ENCODE peak calls at places on chromosomes 7 and 10, in four cellular contexts. B, J, V and L are unnamed samples.
A peak's percentile ranks its signal among the peaks of the same experiment; 100 is the strongest.

GRCh38 chr7:134892963-134893362 is 93.3 kb upstream of the AGBL3 start:
- DNase-seq in V (no peak), B (no peak), J (no peak), L (no peak)

GRCh38 chr7:137994091-137994688 is 7.7 kb downstream of the CREB3L2 start:
- DNase-seq in B (no peak), J (no peak), V (no peak), L (no peak)

GRCh38 chr7:20189852-20190251 is 27.3 kb downstream of the MACC1 start:
- DNase-seq in J (no peak), V (no peak), B (no peak), L (no peak)

GRCh38 chr10:30747633-30748032 is 118.1 kb upstream of the LYZL2 start:
- DNase-seq in B (no peak), V (no peak), J (no peak), L (no peak)

GRCh38 chr10:125808047-125808446 is 15.0 kb downstream of the UROS start:
- DNase-seq in B (no peak), J (no peak), V (no peak), L (no peak)

GRCh38 chr7:123494193-123494796 is 40.1 kb downstream of the IQUB start:
- DNase-seq in V (no peak), J (no peak), B (peak; percentile 40), L (peak; percentile 26)

GRCh38 chr10:34813626-34814227 is 1.4 kb downstream of the PARD3 start:
- DNase-seq in J (peak; percentile 5), B (peak; percentile 29), V (no peak), L (no peak)

GRCh38 chr7:50633414-50633710 is 68.2 kb upstream of the DDC start:
- DNase-seq in B (no peak), V (no peak), J (no peak), L (no peak)

GRCh38 chr7:22921386-22922086 is 92.4 kb downstream of the HYCC1 start:
- DNase-seq in V (no peak), J (no peak), B (no peak), L (no peak)

GRCh38 chr10:94397549-94398370 is 4.6 kb upstream of the TBC1D12 start:
- DNase-seq in B (peak; percentile 9), J (no peak), V (no peak), L (no peak)

GRCh38 chr10:43286076-43286805 is 19.4 kb upstream of the RASGEF1A start:
- DNase-seq in B (no peak), V (no peak), J (no peak), L (no peak)

GRCh38 chr7:73960548-73960947 is 67.4 kb upstream of the ELN start:
- DNase-seq in J (no peak), V (no peak), B (peak; percentile 38), L (no peak)

GRCh38 chr10:78045856-78046255 is 12.2 kb downstream of the RPS24 start:
- DNase-seq in V (no peak), J (no peak), B (no peak), L (no peak)

GRCh38 chr7:138768251-138768650 is 29.5 kb upstream of the TMEM213 start:
- DNase-seq in V (no peak), J (no peak), B (no peak), L (no peak)

DNA sequence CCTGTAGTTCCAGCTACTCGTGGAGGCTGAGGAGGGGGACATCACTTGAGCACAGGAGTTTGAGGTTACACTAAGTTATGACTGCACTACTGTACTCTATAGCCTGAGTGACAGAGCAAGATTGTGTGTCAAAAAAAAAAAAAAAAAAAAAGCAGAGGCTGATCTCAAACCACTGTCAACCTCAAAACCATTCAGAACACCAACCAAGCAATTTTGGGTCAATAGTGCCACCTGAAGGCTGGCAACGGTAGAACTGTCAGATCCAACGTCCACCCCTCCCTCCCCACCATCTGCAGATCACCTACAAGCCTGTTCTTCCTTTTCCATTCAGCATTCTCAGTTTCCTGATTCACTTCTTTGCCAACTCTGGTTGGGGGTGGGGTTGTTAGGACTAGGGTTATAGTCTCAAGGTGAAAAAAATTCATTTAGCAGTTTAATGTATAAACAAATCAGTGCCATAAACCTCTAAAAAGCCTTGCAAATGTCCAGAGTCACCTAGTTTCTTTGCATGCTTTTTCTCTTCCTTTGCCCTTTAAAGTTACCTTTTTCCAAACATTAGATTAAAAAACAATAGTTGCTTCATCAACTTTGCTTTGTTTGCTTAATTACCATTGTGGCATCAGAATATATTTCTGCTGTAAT is 2.6 kb downstream of the MRPS33 start:
- DNase-seq in V (no peak), J (peak; percentile 59), B (peak; percentile 75), L (peak; percentile 37)
- TF ChIP-seq CTCF in V (peak; percentile 58), J (peak; percentile 71), B (peak; percentile 73), L (peak; percentile 66)

GRCh38 chr10:97780991-97781540 is 9.3 kb upstream of the SFRP5 start:
- DNase-seq in B (no peak), J (peak; percentile 31), V (no peak), L (no peak)

GRCh38 chr10:97782455-97783228 is 10.8 kb upstream of the SFRP5 start:
- DNase-seq in B (no peak), V (no peak), J (no peak), L (no peak)

GRCh38 chr10:97779975-97780374 is 8.2 kb upstream of the SFRP5 start:
- DNase-seq in J (no peak), B (no peak), V (no peak), L (no peak)

GRCh38 chr10:97779492-97779891 is 7.7 kb upstream of the SFRP5 start:
- DNase-seq in B (no peak), J (no peak), V (no peak), L (no peak)

DNA sequence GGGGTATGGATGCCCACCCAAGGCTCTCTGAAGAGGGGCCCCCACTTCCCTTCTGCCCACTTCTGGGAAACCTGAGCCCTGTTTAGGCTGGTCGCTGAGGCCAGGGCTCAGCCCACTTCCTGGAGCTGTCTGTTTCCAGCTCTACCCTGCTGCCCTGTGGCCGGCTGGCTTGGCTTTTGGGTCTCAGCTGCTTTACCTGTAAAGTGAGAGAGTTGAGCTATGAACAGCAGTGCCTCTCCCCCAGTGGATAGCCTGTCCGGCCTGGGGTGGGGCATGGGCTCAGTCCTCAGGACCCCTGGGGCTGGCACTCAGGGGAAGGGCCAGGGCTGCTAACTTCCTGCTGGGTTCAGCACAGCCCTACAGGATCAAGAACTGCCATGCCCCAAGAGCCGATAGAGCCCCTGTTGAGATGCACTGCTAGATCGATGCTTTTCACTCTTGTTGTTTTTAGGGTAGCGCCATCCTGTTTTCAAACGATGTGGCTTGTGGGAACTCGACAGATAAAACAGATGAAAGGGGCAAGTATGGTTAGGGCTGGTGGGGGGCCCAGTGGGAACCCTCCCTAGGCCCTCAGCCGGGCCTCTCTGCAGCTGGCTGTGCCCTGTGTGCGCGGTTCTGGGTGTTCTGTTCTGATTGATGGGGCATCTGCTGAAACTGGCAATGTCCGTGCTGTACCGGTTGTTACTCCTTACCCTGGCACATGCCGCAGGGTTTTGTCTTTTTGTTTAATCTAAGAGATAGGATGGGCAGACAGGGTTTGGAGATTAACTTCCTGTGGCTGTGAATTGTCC is 9.9 kb upstream of the SFRP5 start:
- DNase-seq in V (no peak), B (no peak), J (no peak), L (no peak)
- TF ChIP-seq CTCF in V (no peak), B (no peak), J (no peak), L (no peak)

GRCh38 chr7:142188846-142189245 is 69.0 kb downstream of the PRSS58 start:
- DNase-seq in B (peak; percentile 54), J (no peak), V (no peak), L (no peak)
- TF ChIP-seq CTCF in B (peak; percentile 74), J (peak; percentile 68), V (peak; percentile 28), L (peak; percentile 11)

DNA sequence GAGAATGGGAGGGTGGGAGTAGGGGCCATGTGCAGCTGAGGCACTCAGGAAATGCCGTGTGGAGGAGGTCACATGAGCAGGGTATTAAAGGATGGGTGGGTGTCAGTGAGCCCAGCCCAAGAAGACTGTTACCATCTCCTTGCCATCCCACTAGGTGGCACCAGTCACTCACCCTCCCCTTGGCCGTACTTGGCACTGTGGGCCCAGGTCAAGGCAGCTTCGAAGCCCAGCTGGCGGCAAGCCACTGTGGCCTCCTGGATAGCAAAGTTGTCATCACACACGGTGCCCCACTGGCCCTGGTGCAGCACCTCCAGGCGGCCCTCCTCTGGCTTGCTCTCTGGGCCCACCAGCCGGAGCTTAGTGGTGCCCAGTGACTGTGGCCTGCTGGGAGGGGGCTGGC is 5.4 kb downstream of the LOXL4 start:
- DNase-seq in V (peak; percentile 78), B (peak; percentile 43), J (no peak), L (no peak)
- TF ChIP-seq CTCF in V (peak; percentile 52), B (peak; percentile 29), J (peak; percentile 38), L (peak; percentile 23)

DNA sequence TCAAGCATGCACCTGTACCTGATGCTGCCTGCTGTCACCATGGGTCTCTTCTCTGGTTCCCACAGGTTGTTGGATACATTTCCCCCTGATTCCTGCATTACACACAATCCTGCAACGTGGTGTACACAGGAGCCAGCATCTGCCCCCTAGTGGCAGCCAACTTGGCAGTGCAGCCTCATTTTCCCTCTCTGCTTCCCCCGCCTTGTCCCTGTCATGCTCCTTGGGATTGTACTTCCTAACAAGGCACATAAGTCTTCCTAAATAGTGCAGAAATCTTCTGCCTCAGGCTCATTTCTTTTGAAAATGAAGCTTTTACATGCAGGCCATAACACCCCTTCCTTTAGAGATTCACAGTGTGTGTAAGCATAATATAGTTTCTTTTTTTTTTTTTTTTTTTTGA is 387.5 kb downstream of the CCSER2 start:
- DNase-seq in V (no peak), B (peak; percentile 63), J (peak; percentile 39), L (peak; percentile 48)
- TF ChIP-seq CTCF in V (peak; percentile 45), B (peak; percentile 37), J (peak; percentile 67), L (peak; percentile 55)

GRCh38 chr10:58384999-58385783 is at the start of gene TFAM:
- DNase-seq in B (peak; percentile 96), V (peak; percentile 98), J (peak; percentile 95), L (peak; percentile 94)
- TF ChIP-seq CTCF in B (peak; percentile 69), V (peak; percentile 63), J (peak; percentile 61), L (peak; percentile 53)

GRCh38 chr10:124647421-124648130 is 96.6 kb downstream of the FAM53B start:
- DNase-seq in B (peak; percentile 21), J (no peak), V (peak; percentile 85), L (peak; percentile 76)
- TF ChIP-seq CTCF in B (no peak), J (no peak), V (peak; percentile 34), L (peak; percentile 32)